ENCODE peak calls at places on chromosomes 3 and 15, in six cellular contexts. P, L, F, U, Z and R are unnamed samples.

GRCh38 chr3:99870712-99871111 is 53.0 kb downstream of the CMSS1 start:
- DNase-seq in F (no peak), L (no peak), U (no peak), Z (no peak), P (no peak), R (no peak)

GRCh38 chr15:29437888-29438713 is 168.5 kb upstream of the NSMCE3 start:
- DNase-seq in P (no peak), Z (no peak), F (no peak), U (no peak), L (no peak), R (no peak)

GRCh38 chr3:125129512-125129962 is 73.7 kb upstream of the HEG1 start:
- DNase-seq in U (no peak), F (no peak), Z (peak), P (no peak), L (no peak), R (no peak)

GRCh38 chr3:52608337-52608736 is 71.9 kb downstream of the UQCC5 start:
- DNase-seq in Z (no peak), P (no peak), L (no peak), U (no peak), F (no peak), R (no peak)

GRCh38 chr15:89400121-89400996 is 65.7 kb upstream of the POLG start:
- DNase-seq in P (no peak), L (no peak), U (no peak), Z (no peak), F (peak), R (no peak)

GRCh38 chr3:79604681-79605080 is 163.1 kb downstream of the ROBO1 start:
- DNase-seq in P (no peak), U (no peak), L (no peak), F (no peak), Z (no peak), R (no peak)

GRCh38 chr3:150828261-150828660 is 65.3 kb upstream of the SIAH2 start:
- DNase-seq in P (no peak), F (no peak), L (no peak), Z (no peak), U (no peak), R (no peak)

GRCh38 chr3:120909602-120909878 is 1.5 kb downstream of the STXBP5L start:
- DNase-seq in U (no peak), F (peak), L (no peak), Z (no peak), P (no peak), R (no peak)

GRCh38 chr15:68418611-68419161 is 13.3 kb downstream of the ITGA11 start:
- DNase-seq in L (no peak), Z (no peak), P (no peak), F (no peak), U (no peak), R (no peak)

GRCh38 chr15:78620839-78621421 is at the start of gene CHRNA3:
- DNase-seq in F (peak), P (no peak), L (no peak), U (no peak), Z (no peak), R (no peak)

GRCh38 chr3:175940881-175941280 is 1081.7 kb downstream of the NAALADL2 start:
- DNase-seq in F (no peak), U (no peak), Z (peak), P (peak), L (no peak), R (peak)

GRCh38 chr15:57861805-57862586 is 155.5 kb downstream of the POLR2M start:
- DNase-seq in U (no peak), F (no peak), P (no peak), Z (no peak), L (peak), R (no peak)

GRCh38 chr3:125261031-125261430 is 48.5 kb upstream of the SLC12A8 start:
- DNase-seq in L (no peak), Z (no peak), F (no peak), P (no peak), U (no peak), R (no peak)

GRCh38 chr15:48109856-48110531 is 10.8 kb upstream of the SLC24A5 start:
- DNase-seq in F (no peak), P (no peak), U (no peak), L (no peak), Z (no peak), R (no peak)

GRCh38 chr3:49171119-49171774 is at the start of gene KLHDC8B:
- DNase-seq in U (peak), Z (peak), P (peak), F (peak), L (peak), R (peak)

GRCh38 chr3:131091768-131092167 is 65.1 kb downstream of the NEK11 start:
- DNase-seq in P (no peak), L (no peak), Z (peak), F (no peak), U (no peak), R (no peak)

GRCh38 chr15:81338422-81339007 is 14.6 kb upstream of the STARD5 start:
- DNase-seq in F (no peak), L (no peak), P (no peak), Z (no peak), U (no peak), R (peak)

GRCh38 chr3:114179575-114179974 is 723 bp upstream of the DRD3 start:
- DNase-seq in U (no peak), P (no peak), F (peak), Z (peak), L (no peak), R (peak)

GRCh38 chr3:28859897-28860296 is 421.0 kb upstream of the RBMS3 start:
- DNase-seq in P (no peak), U (no peak), Z (no peak), L (no peak), F (no peak), R (no peak)

GRCh38 chr3:185796431-185797107 is 28.3 kb downstream of the IGF2BP2 start:
- DNase-seq in L (no peak), U (no peak), Z (peak), F (no peak), P (no peak), R (peak)

GRCh38 chr15:40790723-40791122 is 16.2 kb upstream of the ZFYVE19 start:
- DNase-seq in P (no peak), Z (no peak), F (no peak), L (no peak), U (no peak), R (no peak)

GRCh38 chr3:32818431-32819085 is 761 bp downstream of the TRIM71 start:
- DNase-seq in Z (no peak), L (no peak), P (no peak), F (peak), U (no peak), R (no peak)

GRCh38 chr15:85504739-85505676 is 124.6 kb downstream of the AKAP13 start:
- DNase-seq in P (no peak), L (peak), U (no peak), Z (peak), F (peak), R (no peak)

GRCh38 chr3:48297111-48297810 is 36.2 kb downstream of the SPINK8 start:
- DNase-seq in Z (no peak), U (no peak), F (no peak), L (no peak), P (no peak), R (no peak)

GRCh38 chr3:37271636-37272035 is 97.3 kb upstream of the LRRFIP2 start:
- DNase-seq in U (no peak), P (no peak), Z (no peak), L (no peak), F (no peak), R (no peak)

GRCh38 chr3:58563386-58564035 is 13.7 kb downstream of the FAM107A start:
- DNase-seq in U (no peak), L (no peak), Z (peak), F (no peak), P (no peak), R (no peak)

GRCh38 chr3:139978966-139979365 is 44.0 kb downstream of the CLSTN2 start:
- DNase-seq in L (no peak), U (no peak), F (no peak), Z (no peak), P (no peak), R (no peak)

GRCh38 chr15:34933432-34933975 is 36.0 kb downstream of the AQR start:
- DNase-seq in U (no peak), Z (no peak), P (no peak), L (no peak), F (no peak), R (no peak)

GRCh38 chr3:56131976-56132590 is 336.2 kb downstream of the ERC2 start:
- DNase-seq in F (no peak), P (no peak), Z (peak), L (peak), U (no peak), R (peak)

GRCh38 chr15:85831415-85832113 is 36.8 kb upstream of the KLHL25 start:
- DNase-seq in L (peak), F (peak), P (no peak), Z (peak), U (no peak), R (peak)

GRCh38 chr3:81922404-81922803 is 161.0 kb upstream of the GBE1 start:
- DNase-seq in P (no peak), U (no peak), F (no peak), L (no peak), Z (no peak), R (no peak)

GRCh38 chr3:136836511-136837156 is 17.7 kb downstream of the SLC35G2 start:
- DNase-seq in P (no peak), Z (no peak), U (no peak), L (no peak), F (no peak), R (no peak)

GRCh38 chr3:161104561-161105551 is at the start of gene B3GALNT1:
- DNase-seq in U (no peak), P (peak), L (no peak), Z (no peak), F (peak), R (peak)

GRCh38 chr3:173865900-173866498 is 468.5 kb downstream of the NLGN1 start:
- DNase-seq in F (no peak), Z (no peak), P (no peak), U (no peak), L (no peak), R (no peak)

GRCh38 chr3:165081183-165081582 is 2.9 kb upstream of the SI start:
- DNase-seq in P (no peak), L (no peak), F (no peak), U (no peak), Z (no peak), R (no peak)

GRCh38 chr15:92952451-92952850 is 52.3 kb downstream of the CHD2 start:
- DNase-seq in Z (no peak), F (no peak), U (no peak), P (no peak), L (no peak), R (no peak)

GRCh38 chr15:92951800-92952199 is 51.7 kb downstream of the CHD2 start:
- DNase-seq in Z (no peak), P (no peak), U (no peak), F (no peak), L (no peak), R (no peak)

GRCh38 chr15:92947071-92947730 is 47.1 kb downstream of the CHD2 start:
- DNase-seq in Z (no peak), P (no peak), U (no peak), F (no peak), L (no peak), R (no peak)

GRCh38 chr15:92953569-92953968 is 53.4 kb downstream of the CHD2 start:
- DNase-seq in P (no peak), F (no peak), Z (no peak), L (no peak), U (no peak), R (no peak)

GRCh38 chr15:92949604-92950249 is 49.6 kb downstream of the CHD2 start:
- DNase-seq in F (no peak), L (no peak), Z (peak), U (no peak), P (no peak), R (peak)
- TF ChIP-seq JUND in F (no peak), L (no peak), Z (no peak), U (no peak), P (no peak), R (no peak)

DNA sequence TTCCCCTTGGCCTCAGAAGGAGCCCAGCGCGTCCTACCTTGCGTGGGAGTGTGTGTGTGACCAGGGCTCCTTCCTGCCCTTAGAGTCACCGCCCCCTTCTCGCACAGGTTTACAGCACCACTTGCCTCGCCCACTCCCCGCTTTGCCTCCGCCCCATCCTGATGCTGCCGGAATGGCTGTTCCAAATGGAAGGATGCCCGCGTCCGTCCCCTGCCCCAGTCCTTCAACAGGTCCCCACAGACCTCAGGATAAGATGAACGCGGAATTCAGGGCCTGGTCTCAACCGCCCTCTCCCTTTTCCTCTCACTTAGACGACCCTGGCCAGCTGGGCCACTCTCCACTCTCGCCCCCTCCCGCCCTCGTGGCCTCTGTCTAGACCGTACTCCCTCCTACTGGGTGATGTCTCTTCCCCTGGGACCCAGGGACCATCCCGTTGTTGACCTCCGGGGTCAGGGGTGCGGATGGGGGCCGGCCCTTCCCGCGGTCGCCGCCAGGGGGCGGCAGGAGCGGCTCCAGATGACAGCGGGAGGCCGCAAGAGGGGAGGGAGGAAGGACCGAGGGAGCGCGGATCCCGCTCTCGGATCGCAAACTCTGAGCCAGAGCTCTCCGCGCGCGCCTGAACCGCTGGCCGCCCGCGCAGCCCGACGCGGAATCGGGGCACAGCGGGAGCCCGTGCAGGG is at the start of gene THSD4:
- DNase-seq in F (peak), L (peak), U (no peak), Z (peak), P (peak), R (peak)
- TF ChIP-seq JUND in F (no peak), L (no peak), U (no peak), Z (no peak), P (no peak), R (no peak)

GRCh38 chr3:65343736-65344135 is 655.9 kb upstream of the ADAMTS9 start:
- DNase-seq in U (no peak), F (no peak), P (no peak), L (no peak), Z (no peak), R (no peak)

GRCh38 chr3:65344846-65345245 is 657.0 kb upstream of the ADAMTS9 start:
- DNase-seq in U (no peak), Z (no peak), P (no peak), L (no peak), F (no peak), R (no peak)

GRCh38 chr3:65344444-65344843 is 656.6 kb upstream of the ADAMTS9 start:
- DNase-seq in F (no peak), L (no peak), P (no peak), Z (no peak), U (no peak), R (no peak)

GRCh38 chr3:65343031-65343430 is 655.2 kb upstream of the ADAMTS9 start:
- DNase-seq in Z (no peak), F (no peak), U (no peak), P (no peak), L (no peak), R (no peak)

DNA sequence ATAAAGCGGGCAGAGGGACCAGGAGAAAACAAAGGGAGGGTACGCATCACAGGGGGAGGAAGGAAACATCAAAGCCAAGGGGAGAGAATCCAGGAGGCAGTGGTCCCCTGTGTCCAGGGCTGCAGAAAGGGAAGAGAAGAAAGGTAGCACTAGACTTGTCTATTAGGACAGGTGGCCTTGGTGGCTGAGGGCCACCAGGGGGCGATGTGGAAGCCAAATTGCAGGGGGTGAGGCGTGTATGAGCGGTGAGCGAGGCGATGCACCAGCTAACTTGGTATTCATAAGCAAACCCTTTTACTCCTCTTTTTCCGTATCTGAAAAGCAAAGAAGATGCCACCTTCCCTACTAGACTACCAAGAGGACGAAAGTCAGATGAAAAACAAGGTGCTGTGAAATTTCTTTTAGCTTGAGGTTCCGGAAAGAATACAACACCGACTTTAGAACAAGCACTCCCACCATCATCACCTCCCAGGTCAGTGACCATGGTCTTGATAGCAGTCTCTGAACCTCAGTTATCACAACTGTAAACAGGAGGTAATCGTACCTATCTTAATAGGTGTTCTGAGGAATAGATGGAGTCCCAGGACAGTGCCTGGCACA is 654.4 kb upstream of the ADAMTS9 start:
- DNase-seq in Z (peak), U (no peak), L (peak), F (no peak), P (peak), R (peak)
- TF ChIP-seq JUND in Z (no peak), U (no peak), L (no peak), F (no peak), P (no peak), R (no peak)

DNA sequence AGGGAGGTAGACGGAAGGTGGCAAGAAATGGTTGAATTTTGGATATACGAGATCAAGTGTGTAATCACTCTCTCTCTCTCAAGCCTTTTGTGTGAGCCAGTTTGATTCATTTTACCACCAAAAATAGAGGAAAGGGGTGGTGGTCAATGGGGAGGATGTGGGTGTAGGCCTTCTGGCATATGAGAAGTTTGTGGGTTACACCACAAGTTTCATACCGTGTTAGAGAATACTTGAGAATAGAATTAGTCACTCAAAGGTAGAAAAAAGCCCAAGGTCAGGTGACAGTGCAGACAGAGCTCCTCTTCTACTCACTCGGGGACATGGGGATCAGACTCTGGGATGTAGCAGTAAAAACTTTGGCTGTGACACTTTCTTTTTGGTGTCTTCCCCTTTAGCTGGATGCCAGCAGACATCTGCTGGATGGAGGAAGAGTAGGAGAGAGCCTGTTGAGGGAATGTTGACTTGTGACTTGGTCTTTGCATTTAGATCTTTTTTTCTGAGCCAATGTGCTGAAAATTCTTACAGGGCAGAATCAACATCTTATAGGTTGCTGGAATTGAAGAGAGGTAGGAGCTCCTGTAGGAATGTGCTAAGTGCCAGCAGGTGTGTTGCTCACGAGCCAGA is 43.8 kb upstream of the RYK start:
- DNase-seq in P (no peak), F (no peak), Z (no peak), L (no peak), U (peak), R (no peak)
- TF ChIP-seq JUND in P (no peak), F (no peak), Z (no peak), L (no peak), U (no peak), R (no peak)

DNA sequence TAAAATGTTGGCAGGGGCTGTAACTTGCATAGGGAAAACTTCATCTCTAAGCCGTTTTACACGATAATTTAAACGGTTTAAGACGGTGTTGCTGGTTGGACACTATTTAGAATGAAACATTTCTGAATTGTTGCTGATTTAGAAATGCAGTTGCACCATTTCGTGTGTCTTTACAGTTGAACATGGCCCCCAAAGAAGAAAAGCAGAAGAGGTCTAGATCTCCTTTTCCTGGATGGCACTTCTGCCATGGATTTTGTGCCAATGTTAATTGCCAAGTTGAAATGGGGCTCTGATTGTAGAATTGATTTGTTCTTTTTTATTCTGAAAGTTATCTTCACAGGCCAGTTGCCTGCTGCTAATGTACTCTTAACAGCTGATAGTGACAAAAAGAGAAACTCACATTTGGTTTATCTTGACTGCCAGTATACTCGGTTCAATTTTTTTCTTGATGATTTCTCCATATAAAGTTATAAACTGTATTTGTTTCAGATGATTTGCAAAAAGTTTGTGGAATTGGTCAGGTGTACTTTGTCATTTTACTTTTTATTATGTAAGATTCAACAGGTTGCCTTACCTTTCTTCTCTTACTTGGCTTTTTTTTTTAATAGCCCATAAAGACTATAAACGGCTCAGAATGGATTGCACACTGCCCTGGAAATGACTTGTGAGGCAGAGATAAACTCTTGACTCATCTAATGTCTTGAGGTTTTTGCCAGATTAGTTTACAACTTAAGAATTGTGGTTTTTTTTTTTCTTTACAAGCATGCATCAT is 1.4 kb downstream of the APPL1 start:
- DNase-seq in Z (no peak), L (no peak), U (no peak), P (no peak), F (no peak), R (no peak)
- TF ChIP-seq JUND in Z (no peak), L (peak), U (no peak), P (no peak), F (peak), R (no peak)

GRCh38 chr15:76116138-76116885 is 56.5 kb downstream of the TMEM266 start:
- DNase-seq in P (no peak), Z (no peak), L (no peak), U (no peak), F (no peak), R (no peak)
- TF ChIP-seq JUND in P (no peak), Z (no peak), L (no peak), U (no peak), F (no peak), R (no peak)